ENCODE peak calls at places on chromosomes 6 and 20, in four cellular contexts. M is IMR-90, U is fibroblast of the aortic adventitia, X is GM12865. R is an unnamed sample.

GRCh38 chr6:159513074-159513473 is 180.0 kb downstream of the SOD2 start:
- DNase-seq in U (no peak), M (no peak), X (no peak), R (no peak)

GRCh38 chr6:11828185-11828897 is 49.7 kb upstream of the ADTRP start:
- DNase-seq in M (peak; percentile 11), X (peak; percentile 75), U (no peak), R (no peak)

GRCh38 chr6:138909511-138909910 is 78.5 kb downstream of the REPS1 start:
- DNase-seq in M (no peak), U (no peak), X (no peak), R (no peak)

GRCh38 chr6:84411060-84411629 is 183.7 kb upstream of the CEP162 start:
- DNase-seq in U (peak; percentile 87), M (peak; percentile 29), X (no peak), R (peak; percentile 83)

GRCh38 chr6:165742047-165742446 is 79.0 kb upstream of the PDE10A start:
- DNase-seq in U (no peak), X (no peak), M (no peak), R (no peak)

GRCh38 chr6:41346435-41346834 is 11.0 kb downstream of the NCR2 start:
- DNase-seq in U (no peak), M (no peak), X (no peak), R (no peak)

GRCh38 chr6:139060332-139060731 is 31.8 kb downstream of the ABRACL start:
- DNase-seq in M (peak; percentile 79), X (peak; percentile 20), U (peak; percentile 90), R (peak; percentile 74)

GRCh38 chr6:47655719-47656595 is 42.4 kb upstream of the ADGRF4 start:
- DNase-seq in X (peak; percentile 16), M (no peak), U (no peak), R (peak; percentile 53)

GRCh38 chr6:85185977-85186376 is 263.9 kb upstream of the NT5E start:
- DNase-seq in M (peak; percentile 22), X (no peak), U (peak; percentile 47), R (peak; percentile 77)

GRCh38 chr6:22545051-22545450 is 24.3 kb upstream of the HDGFL1 start:
- DNase-seq in M (no peak), U (no peak), X (no peak), R (no peak)

GRCh38 chr20:44029848-44030230 is 115.2 kb downstream of the TOX2 start:
- DNase-seq in X (no peak), M (no peak), U (no peak), R (no peak)

GRCh38 chr20:1334761-1335160 is 5.8 kb upstream of the SDCBP2 start:
- DNase-seq in M (no peak), U (no peak), X (peak; percentile 37), R (no peak)

DNA sequence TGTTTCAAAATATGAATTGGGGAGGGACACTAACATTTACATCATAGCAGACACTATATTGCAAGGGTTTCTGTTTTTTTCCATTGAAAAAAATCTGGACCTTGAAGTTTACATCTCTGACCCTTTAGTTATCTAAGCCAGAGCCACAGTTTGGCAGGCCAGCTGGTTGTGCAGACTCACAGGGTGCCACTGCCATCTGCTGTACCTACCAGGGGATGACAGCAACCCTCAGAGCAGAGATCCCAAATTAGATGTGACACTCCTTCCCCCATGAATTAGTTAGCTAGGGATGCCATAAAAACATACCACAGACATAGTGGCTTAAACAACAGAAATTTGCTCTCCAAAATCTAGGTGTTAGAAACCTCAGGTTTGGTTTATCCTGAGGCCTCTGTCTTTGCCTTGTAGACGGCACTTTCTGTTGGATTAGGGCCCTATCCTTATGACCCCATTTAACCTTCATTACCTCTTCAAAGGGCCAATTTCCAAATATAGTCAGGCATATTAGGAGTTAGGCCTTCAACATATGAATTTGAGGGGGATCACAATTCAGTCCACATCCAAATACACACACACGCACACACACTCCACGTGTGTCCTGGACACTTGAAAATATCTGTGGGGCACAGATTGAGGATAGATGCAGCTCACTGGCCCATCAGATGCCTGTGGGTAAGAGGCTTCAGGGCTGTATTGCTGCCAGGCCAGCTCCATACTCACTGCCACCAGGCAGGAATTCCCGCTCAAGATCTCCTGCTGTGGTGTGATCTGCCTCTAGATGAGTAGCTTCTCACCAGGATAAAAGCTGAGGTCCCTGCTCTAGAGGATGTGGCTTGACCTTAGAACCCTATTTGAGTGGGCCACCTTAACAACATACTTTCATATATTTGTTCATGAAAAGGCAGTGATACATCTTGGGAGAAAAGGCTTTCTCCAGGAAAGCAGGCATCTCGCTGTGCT is 166.1 kb upstream of the RNF217 start:
- DNase-seq in X (peak; percentile 14), U (no peak), M (peak; percentile 1), R (peak; percentile 35)
- TF ChIP-seq CTCF in X (peak; percentile 27), U (no peak), M (peak; percentile 31), R (peak; percentile 51)

GRCh38 chr6:65776332-65776731 is 69.3 kb upstream of the EYS start:
- DNase-seq in M (no peak), U (no peak), X (no peak), R (no peak)
- TF ChIP-seq CTCF in M (no peak), U (no peak), X (no peak), R (no peak)

GRCh38 chr20:2878515-2878914 is 5.2 kb downstream of the PTPRA start:
- DNase-seq in X (no peak), M (no peak), U (no peak), R (no peak)

GRCh38 chr20:2874456-2874855 is 1.2 kb downstream of the PTPRA start:
- DNase-seq in M (peak; percentile 39), U (peak; percentile 8), X (peak; percentile 55), R (no peak)

GRCh38 chr20:2880650-2881049 is 7.4 kb downstream of the PTPRA start:
- DNase-seq in M (no peak), X (no peak), U (no peak), R (no peak)

GRCh38 chr20:2875690-2876203 is 2.5 kb downstream of the PTPRA start:
- DNase-seq in U (no peak), M (no peak), X (no peak), R (no peak)

GRCh38 chr20:2879148-2879547 is 5.9 kb downstream of the PTPRA start:
- DNase-seq in M (peak; percentile 93), U (peak; percentile 90), X (no peak), R (peak; percentile 71)
- TF ChIP-seq CTCF in M (no peak), U (no peak), X (no peak), R (no peak)

GRCh38 chr6:4844108-4844507 is 67.9 kb downstream of the CDYL start:
- DNase-seq in U (no peak), M (no peak), X (no peak), R (no peak)
- TF ChIP-seq CTCF in U (no peak), M (no peak), X (peak; percentile 11), R (peak; percentile 7)

GRCh38 chr20:35395728-35396127 is 16.0 kb downstream of the UQCC1 start:
- DNase-seq in U (peak; percentile 95), M (peak; percentile 81), X (no peak), R (peak; percentile 85)
- TF ChIP-seq CTCF in U (peak; percentile 42), M (peak; percentile 38), X (no peak), R (peak; percentile 23)

DNA sequence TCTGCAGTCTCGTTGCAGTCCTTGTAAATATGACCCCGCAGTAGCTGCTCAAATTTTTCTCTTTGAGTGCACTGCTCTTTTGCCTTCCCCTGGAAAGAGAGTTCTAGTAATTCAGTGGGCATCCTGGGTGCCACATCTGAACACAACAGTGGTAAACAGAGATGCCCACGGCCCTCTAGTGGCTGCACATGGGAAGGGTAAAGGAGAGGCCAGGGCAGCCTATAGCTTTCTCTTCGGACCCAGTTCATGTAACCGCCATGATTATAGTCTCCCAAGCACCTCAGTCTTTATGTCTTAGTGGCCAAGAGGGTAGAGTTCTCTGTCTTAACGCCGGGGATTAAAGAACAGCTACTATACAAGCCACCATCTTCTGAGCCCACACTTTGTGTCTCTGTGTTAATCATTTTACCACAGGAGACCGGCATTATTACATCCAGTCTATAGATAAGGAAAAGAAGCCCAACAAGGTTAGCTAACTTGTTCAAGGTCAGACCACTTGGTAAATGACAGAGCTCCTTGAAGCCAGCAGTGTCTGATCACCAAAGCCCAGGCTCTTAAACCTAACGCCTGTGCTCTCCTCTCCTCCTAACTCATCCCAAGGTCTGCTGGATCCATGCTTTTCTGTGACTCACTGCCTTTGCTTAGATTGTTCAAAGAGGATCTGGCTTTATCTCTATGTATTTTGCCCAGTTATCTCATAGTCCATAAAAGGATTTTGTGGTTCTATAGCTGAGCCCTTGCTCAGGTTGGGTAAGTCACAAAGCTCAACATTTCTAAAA is 81.8 kb downstream of the ISM1 start:
- DNase-seq in U (peak; percentile 14), M (no peak), X (peak; percentile 51), R (peak; percentile 34)
- TF ChIP-seq CTCF in U (peak; percentile 66), M (peak; percentile 35), X (peak; percentile 81), R (peak; percentile 73)

DNA sequence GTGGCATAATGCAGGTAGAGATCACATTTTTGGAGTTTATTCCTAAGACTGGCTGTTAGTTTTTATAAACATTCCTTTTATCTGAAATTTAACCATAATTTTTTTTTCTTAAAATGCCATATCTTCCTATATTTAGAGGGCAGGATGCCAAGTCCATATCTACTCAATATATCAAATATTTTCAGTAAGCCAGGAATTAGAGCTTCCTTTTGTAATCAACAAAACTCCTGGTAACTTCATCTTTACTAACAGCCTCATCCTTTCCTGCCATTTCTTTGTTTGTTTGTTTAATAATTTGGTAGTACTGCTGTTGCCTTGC is 136.3 kb downstream of the OLIG3 start:
- DNase-seq in M (no peak), U (no peak), X (no peak), R (no peak)
- TF ChIP-seq CTCF in M (no peak), U (no peak), X (no peak), R (no peak)

DNA sequence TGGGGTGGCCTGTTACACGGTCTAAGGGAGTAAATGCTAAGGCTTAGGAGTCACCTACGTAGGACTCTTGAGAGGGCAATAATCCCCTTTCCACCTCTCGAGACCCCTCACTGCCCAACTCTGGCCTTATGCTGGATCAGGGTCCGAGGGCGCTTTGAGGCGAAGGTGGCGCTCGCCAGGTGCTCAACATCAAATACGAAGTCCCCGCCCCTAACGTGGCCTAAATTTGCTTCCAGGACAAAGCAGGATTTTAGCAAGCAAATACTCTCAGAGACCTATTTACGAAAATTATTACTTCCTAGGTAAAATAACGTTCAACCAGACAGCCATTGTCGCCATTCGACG is 420 bp upstream of the TRIM26 start:
- DNase-seq in X (no peak), U (no peak), M (no peak), R (no peak)
- TF ChIP-seq CTCF in X (no peak), U (no peak), M (no peak), R (no peak)

R was measured in fibroblast of pulmonary artery.